ENCODE peak calls at places on chromosomes 2 and 18, in nine cellular contexts. V is testis, M is neuronal stem cell, A is heart left ventricle, U is SJSA1, P is Peyer's patch, L is uterus, K is NT2/D1, T is aorta. R is an unnamed sample. For H3K9me3 and H3K4me1, the result is how much of the 10 kb centered on the place peaks cover.

GRCh38 chr2:106107509-106108131 is 86.5 kb downstream of the UXS1 start:
- DNase-seq in V (no peak), M (no peak), A (no peak), U (peak), P (no peak), L (no peak), K (no peak), T (no peak), R (no peak)

GRCh38 chr18:27546991-27547390 is 361.9 kb upstream of the CHST9 start:
- DNase-seq in V (no peak), M (no peak), A (no peak), U (no peak), P (no peak), L (no peak), K (no peak), T (no peak), R (no peak)

GRCh38 chr2:179811042-179811441 is 50.4 kb downstream of the ZNF385B start:
- DNase-seq in V (no peak), M (no peak), A (no peak), U (no peak), P (no peak), L (no peak), K (no peak), T (no peak), R (no peak)

GRCh38 chr18:48802543-48803428 is 148.0 kb downstream of the SMAD7 start:
- DNase-seq in V (peak), M (no peak), A (peak), U (no peak), P (peak), L (peak), K (no peak), T (peak), R (peak)

GRCh38 chr2:2324119-2324518 is 7.0 kb downstream of the MYT1L start:
- DNase-seq in V (no peak), M (no peak), A (no peak), U (no peak), P (no peak), L (no peak), K (no peak), T (no peak), R (no peak)

GRCh38 chr2:209189893-209190292 is 234.0 kb upstream of the MAP2 start:
- DNase-seq in V (no peak), M (no peak), A (no peak), U (no peak), P (no peak), L (no peak), K (no peak), T (no peak), R (no peak)

GRCh38 chr2:212686285-212686895 is 147.8 kb upstream of the ERBB4 start:
- DNase-seq in V (peak), M (peak), A (peak), U (peak), P (peak), L (peak), K (peak), T (peak), R (peak)

GRCh38 chr2:241063093-241063551 is 39.0 kb downstream of the MTERF4 start:
- DNase-seq in V (peak), M (no peak), A (no peak), U (no peak), P (no peak), L (no peak), K (no peak), T (no peak), R (no peak)

GRCh38 chr2:88097192-88097591 is 29.6 kb downstream of the SMYD1 start:
- DNase-seq in V (no peak), M (no peak), A (no peak), U (no peak), P (no peak), L (no peak), K (no peak), T (no peak), R (no peak)

GRCh38 chr2:82169379-82169778 is 1864.8 kb upstream of the LRRTM1 start:
- DNase-seq in V (no peak), M (no peak), A (no peak), U (no peak), P (no peak), L (no peak), K (no peak), T (no peak), R (no peak)

DNA sequence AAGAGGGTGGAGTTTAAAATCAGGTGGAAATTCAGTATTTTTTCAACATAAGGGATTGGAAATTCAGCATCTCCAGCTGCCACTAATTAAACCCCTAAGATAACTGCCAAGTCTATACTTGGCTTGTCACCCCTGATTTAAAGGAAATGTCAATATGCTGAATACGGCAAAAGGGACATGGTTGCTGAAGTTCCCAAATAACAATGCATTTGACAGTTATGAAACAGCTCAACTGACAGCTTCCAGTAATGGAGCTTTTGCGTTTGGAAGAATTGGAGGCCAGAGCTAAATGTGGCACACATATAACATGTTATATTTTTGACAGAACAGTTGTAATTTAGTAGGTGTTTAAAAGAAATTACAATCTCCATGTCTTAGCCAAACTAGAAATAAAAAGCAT is 1867.9 kb upstream of the LRRTM1 start:
- DNase-seq in V (no peak), M (no peak), A (no peak), U (no peak), P (no peak), L (no peak), K (no peak), T (no peak), R (no peak)
- H3K9me3 ChIP-seq in V (under half), M (under half), A (under half), U (under half), P (under half), L (under half), K (under half), T (under half), R (under half)

GRCh38 chr18:44698518-44698917 is 17.8 kb downstream of the SETBP1 start:
- DNase-seq in V (no peak), M (no peak), A (no peak), U (no peak), P (no peak), L (no peak), K (no peak), T (no peak), R (no peak)

GRCh38 chr18:44702594-44702993 is 21.9 kb downstream of the SETBP1 start:
- DNase-seq in V (no peak), M (no peak), A (no peak), U (no peak), P (no peak), L (no peak), K (no peak), T (no peak), R (no peak)

GRCh38 chr18:44700652-44701051 is 20.0 kb downstream of the SETBP1 start:
- DNase-seq in V (peak), M (no peak), A (no peak), U (no peak), P (no peak), L (peak), K (no peak), T (no peak), R (no peak)

GRCh38 chr18:44699571-44700261 is 19.0 kb downstream of the SETBP1 start:
- DNase-seq in V (no peak), M (no peak), A (no peak), U (no peak), P (no peak), L (no peak), K (no peak), T (no peak), R (no peak)

GRCh38 chr18:44701227-44701626 is 20.5 kb downstream of the SETBP1 start:
- DNase-seq in V (no peak), M (no peak), A (peak), U (no peak), P (no peak), L (no peak), K (no peak), T (no peak), R (no peak)
- H3K4me1 ChIP-seq in V (under half), M (under half), A (half or more), U (under half), P (under half), L (under half), K (under half), T (under half), R (under half)

DNA sequence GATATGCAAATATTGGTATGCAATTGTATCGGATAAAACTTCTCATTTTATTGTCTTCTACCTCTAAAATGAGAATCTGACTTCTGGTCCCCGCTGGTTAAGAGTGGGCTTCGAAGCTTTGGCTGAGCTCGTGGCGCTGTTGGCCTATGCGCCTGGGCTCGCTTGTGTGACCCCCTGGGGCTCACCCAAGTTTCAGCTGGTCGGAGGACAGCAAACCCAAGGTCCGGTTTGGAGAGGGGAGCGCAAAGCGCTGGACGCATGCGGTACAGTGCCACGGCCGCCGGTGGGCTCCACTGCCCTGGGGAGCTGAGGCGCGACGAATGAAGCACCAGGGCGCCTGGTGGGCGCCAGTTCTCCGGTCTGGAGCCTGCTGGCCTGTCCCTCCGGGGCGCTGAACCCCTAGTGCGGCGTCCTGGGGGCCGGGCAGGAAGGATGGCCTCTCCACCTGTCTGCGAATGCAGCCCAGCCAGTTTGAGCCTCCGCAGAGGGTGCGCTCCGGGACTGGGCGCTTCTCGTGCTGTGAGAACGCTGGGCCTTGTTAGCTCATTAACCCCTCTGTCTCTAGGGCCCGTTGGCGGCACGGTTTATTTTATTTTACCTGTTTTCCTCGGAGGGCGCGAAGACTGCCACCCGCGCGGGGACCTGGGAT is 10.3 kb downstream of the MEIS1 start:
- DNase-seq in V (no peak), M (no peak), A (peak), U (no peak), P (no peak), L (peak), K (no peak), T (peak), R (no peak)
- H3K4me3 ChIP-seq in V (peak), M (peak), A (peak), U (no peak), P (peak), L (peak), K (peak), T (peak), R (peak)

GRCh38 chr18:80056095-80056494 is 21.9 kb downstream of the RBFA start:
- DNase-seq in V (no peak), M (no peak), A (no peak), U (no peak), P (no peak), L (no peak), K (no peak), T (no peak), R (no peak)
- H3K9me3 ChIP-seq in V (under half), M (under half), A (half or more), U (under half), P (under half), L (under half), K (half or more), T (under half), R (under half)

GRCh38 chr2:11699686-11700670 is 30.0 kb upstream of the NTSR2 start:
- DNase-seq in V (no peak), M (no peak), A (no peak), U (no peak), P (no peak), L (no peak), K (no peak), T (no peak), R (no peak)

GRCh38 chr2:11695576-11695975 is 25.6 kb upstream of the NTSR2 start:
- DNase-seq in V (no peak), M (no peak), A (no peak), U (no peak), P (no peak), L (no peak), K (no peak), T (no peak), R (no peak)

GRCh38 chr2:11696736-11697102 is 26.7 kb upstream of the NTSR2 start:
- DNase-seq in V (no peak), M (no peak), A (no peak), U (no peak), P (no peak), L (no peak), K (no peak), T (peak), R (no peak)

GRCh38 chr2:11698009-11698922 is 28.3 kb upstream of the NTSR2 start:
- DNase-seq in V (peak), M (no peak), A (no peak), U (peak), P (peak), L (peak), K (no peak), T (peak), R (peak)

GRCh38 chr2:11697103-11697871 is 27.3 kb upstream of the NTSR2 start:
- DNase-seq in V (peak), M (no peak), A (no peak), U (peak), P (no peak), L (peak), K (no peak), T (peak), R (no peak)
- H3K4me1 ChIP-seq in V (under half), M (under half), A (under half), U (under half), P (under half), L (under half), K (under half), T (under half), R (under half)

GRCh38 chr2:207767461-207768167 is 2.1 kb downstream of the FZD5 start:
- DNase-seq in V (peak), M (peak), A (peak), U (no peak), P (peak), L (peak), K (no peak), T (peak), R (peak)

GRCh38 chr2:207765960-207766582 is 3.6 kb downstream of the FZD5 start:
- DNase-seq in V (no peak), M (peak), A (no peak), U (no peak), P (no peak), L (no peak), K (no peak), T (no peak), R (no peak)

GRCh38 chr2:207764096-207764630 is 5.5 kb downstream of the FZD5 start:
- DNase-seq in V (no peak), M (no peak), A (no peak), U (no peak), P (no peak), L (no peak), K (no peak), T (no peak), R (no peak)

GRCh38 chr2:207766697-207767460 is 2.8 kb downstream of the FZD5 start:
- DNase-seq in V (peak), M (no peak), A (no peak), U (no peak), P (peak), L (no peak), K (no peak), T (no peak), R (peak)

GRCh38 chr2:207765541-207765940 is 4.2 kb downstream of the FZD5 start:
- DNase-seq in V (no peak), M (peak), A (no peak), U (no peak), P (peak), L (no peak), K (peak), T (no peak), R (peak)
- H3K4me3 ChIP-seq in V (no peak), M (peak), A (no peak), U (no peak), P (peak), L (no peak), K (no peak), T (no peak), R (peak)

R was measured in colonic mucosa.